ENCODE peak calls at places on chromosomes 11 and 22, in ten cellular contexts. One of them, this sample, is unnamed.

GRCh38 chr11:124872280-124872679 is 7.0 kb downstream of the ROBO3 start:
- DNase-seq in A549: no peak
- DNase-seq in ovary: no peak
- DNase-seq in GM12878: no peak
- DNase-seq in neural crest cell: no peak
- DNase-seq in HCT116: no peak
- DNase-seq in stomach: no peak
- DNase-seq in colonic mucosa: no peak
- DNase-seq in tibial nerve: no peak
- DNase-seq in fibroblast of the aortic adventitia: no peak
- DNase-seq in this sample: no peak

GRCh38 chr22:45336971-45337431 is 27.3 kb downstream of the FAM118A start:
- DNase-seq in HCT116: no peak
- DNase-seq in fibroblast of the aortic adventitia: peak
- DNase-seq in neural crest cell: no peak
- DNase-seq in tibial nerve: peak
- DNase-seq in stomach: peak
- DNase-seq in A549: no peak
- DNase-seq in GM12878: no peak
- DNase-seq in ovary: peak
- DNase-seq in colonic mucosa: peak
- DNase-seq in this sample: no peak

GRCh38 chr11:41177791-41178190 is 281.7 kb downstream of the LRRC4C start:
- DNase-seq in colonic mucosa: no peak
- DNase-seq in ovary: no peak
- DNase-seq in A549: no peak
- DNase-seq in GM12878: no peak
- DNase-seq in fibroblast of the aortic adventitia: no peak
- DNase-seq in stomach: no peak
- DNase-seq in HCT116: no peak
- DNase-seq in tibial nerve: no peak
- DNase-seq in neural crest cell: no peak
- DNase-seq in this sample: no peak

GRCh38 chr11:79440451-79441158 is at the start of gene TENM4:
- DNase-seq in fibroblast of the aortic adventitia: peak
- DNase-seq in A549: peak
- DNase-seq in tibial nerve: peak
- DNase-seq in neural crest cell: peak
- DNase-seq in stomach: peak
- DNase-seq in GM12878: no peak
- DNase-seq in ovary: peak
- DNase-seq in HCT116: no peak
- DNase-seq in colonic mucosa: peak
- DNase-seq in this sample: peak

GRCh38 chr11:127919206-127920000 is 668.0 kb downstream of the ETS1 start:
- DNase-seq in ovary: no peak
- DNase-seq in tibial nerve: no peak
- DNase-seq in HCT116: no peak
- DNase-seq in neural crest cell: no peak
- DNase-seq in A549: no peak
- DNase-seq in colonic mucosa: no peak
- DNase-seq in GM12878: no peak
- DNase-seq in fibroblast of the aortic adventitia: peak
- DNase-seq in stomach: no peak
- DNase-seq in this sample: no peak

GRCh38 chr22:37126882-37127281 is 17.4 kb upstream of the TMPRSS6 start:
- DNase-seq in A549: no peak
- DNase-seq in colonic mucosa: no peak
- DNase-seq in fibroblast of the aortic adventitia: no peak
- DNase-seq in tibial nerve: no peak
- DNase-seq in neural crest cell: no peak
- DNase-seq in ovary: no peak
- DNase-seq in GM12878: no peak
- DNase-seq in stomach: no peak
- DNase-seq in HCT116: no peak
- DNase-seq in this sample: no peak

GRCh38 chr22:20438066-20438677 is 547 bp upstream of the SCARF2 start:
- DNase-seq in ovary: peak
- DNase-seq in tibial nerve: no peak
- DNase-seq in stomach: no peak
- DNase-seq in fibroblast of the aortic adventitia: peak
- DNase-seq in neural crest cell: no peak
- DNase-seq in colonic mucosa: no peak
- DNase-seq in HCT116: no peak
- DNase-seq in GM12878: no peak
- DNase-seq in A549: no peak
- DNase-seq in this sample: peak

GRCh38 chr11:78195917-78196545 is 7.3 kb downstream of the USP35 start:
- DNase-seq in tibial nerve: no peak
- DNase-seq in A549: no peak
- DNase-seq in stomach: no peak
- DNase-seq in ovary: no peak
- DNase-seq in HCT116: no peak
- DNase-seq in neural crest cell: no peak
- DNase-seq in fibroblast of the aortic adventitia: no peak
- DNase-seq in GM12878: no peak
- DNase-seq in colonic mucosa: no peak
- DNase-seq in this sample: no peak

GRCh38 chr11:10674440-10674855 is 19.1 kb downstream of the IRAG1 start:
- DNase-seq in A549: no peak
- DNase-seq in colonic mucosa: no peak
- DNase-seq in HCT116: no peak
- DNase-seq in GM12878: no peak
- DNase-seq in ovary: no peak
- DNase-seq in neural crest cell: no peak
- DNase-seq in fibroblast of the aortic adventitia: peak
- DNase-seq in stomach: no peak
- DNase-seq in tibial nerve: peak
- DNase-seq in this sample: no peak

GRCh38 chr11:10670099-10670498 is 23.5 kb downstream of the IRAG1 start:
- DNase-seq in neural crest cell: no peak
- DNase-seq in HCT116: no peak
- DNase-seq in tibial nerve: no peak
- DNase-seq in colonic mucosa: no peak
- DNase-seq in stomach: no peak
- DNase-seq in ovary: no peak
- DNase-seq in fibroblast of the aortic adventitia: no peak
- DNase-seq in A549: no peak
- DNase-seq in GM12878: no peak
- DNase-seq in this sample: no peak

GRCh38 chr11:10669258-10670033 is 24.1 kb downstream of the IRAG1 start:
- DNase-seq in HCT116: no peak
- DNase-seq in tibial nerve: no peak
- DNase-seq in GM12878: no peak
- DNase-seq in A549: peak
- DNase-seq in neural crest cell: no peak
- DNase-seq in fibroblast of the aortic adventitia: peak
- DNase-seq in stomach: no peak
- DNase-seq in ovary: no peak
- DNase-seq in colonic mucosa: no peak
- DNase-seq in this sample: no peak

GRCh38 chr11:10674991-10675440 is 18.5 kb downstream of the IRAG1 start:
- DNase-seq in neural crest cell: no peak
- DNase-seq in ovary: no peak
- DNase-seq in fibroblast of the aortic adventitia: peak
- DNase-seq in A549: no peak
- DNase-seq in GM12878: no peak
- DNase-seq in HCT116: no peak
- DNase-seq in tibial nerve: peak
- DNase-seq in stomach: no peak
- DNase-seq in colonic mucosa: no peak
- DNase-seq in this sample: no peak

DNA sequence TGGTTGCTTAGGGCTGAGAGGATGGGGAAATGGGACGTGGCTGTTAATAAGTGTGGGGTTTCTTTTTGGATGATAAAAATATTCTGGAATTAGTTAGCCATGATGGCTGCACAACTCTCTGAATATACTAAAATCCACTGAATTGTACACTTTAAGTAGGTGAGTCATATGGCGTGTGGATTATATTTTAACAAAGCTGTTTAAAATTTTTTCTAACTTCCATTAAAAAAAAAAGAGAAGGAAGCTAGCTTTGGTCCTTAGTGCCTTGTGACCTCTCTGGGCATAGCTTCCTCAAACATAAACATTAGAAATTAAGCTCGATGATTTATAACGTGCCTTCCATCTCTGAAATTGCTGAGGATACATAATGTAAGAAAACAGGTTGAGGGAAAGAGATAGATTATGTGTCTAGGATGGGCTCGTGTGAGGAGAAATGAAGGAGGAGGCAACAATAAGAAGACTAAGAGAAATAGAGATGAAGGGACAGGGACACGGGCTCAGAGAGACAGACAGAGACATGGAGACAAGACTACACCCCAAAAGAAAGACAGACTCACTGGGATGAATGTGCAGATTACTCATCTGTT is 20.0 kb downstream of the IRAG1 start:
- DNase-seq in GM12878: no peak
- DNase-seq in fibroblast of the aortic adventitia: no peak
- DNase-seq in A549: no peak
- DNase-seq in tibial nerve: no peak
- DNase-seq in ovary: no peak
- DNase-seq in stomach: no peak
- DNase-seq in HCT116: no peak
- DNase-seq in neural crest cell: no peak
- DNase-seq in colonic mucosa: no peak
- DNase-seq in this sample: no peak
- TF ChIP-seq CTCF in GM12878: no peak
- TF ChIP-seq CTCF in fibroblast of the aortic adventitia: no peak
- TF ChIP-seq CTCF in A549: no peak
- TF ChIP-seq CTCF in tibial nerve: no peak
- TF ChIP-seq CTCF in ovary: no peak
- TF ChIP-seq CTCF in stomach: no peak
- TF ChIP-seq CTCF in HCT116: no peak
- TF ChIP-seq CTCF in neural crest cell: no peak
- TF ChIP-seq CTCF in colonic mucosa: no peak
- TF ChIP-seq CTCF in this sample: no peak

GRCh38 chr11:62055970-62056369 is 67.8 kb upstream of the INCENP start:
- DNase-seq in A549: no peak
- DNase-seq in stomach: no peak
- DNase-seq in colonic mucosa: no peak
- DNase-seq in neural crest cell: no peak
- DNase-seq in ovary: no peak
- DNase-seq in GM12878: no peak
- DNase-seq in tibial nerve: no peak
- DNase-seq in fibroblast of the aortic adventitia: no peak
- DNase-seq in HCT116: no peak
- DNase-seq in this sample: no peak

GRCh38 chr11:62054081-62054480 is 69.7 kb upstream of the INCENP start:
- DNase-seq in neural crest cell: no peak
- DNase-seq in tibial nerve: no peak
- DNase-seq in HCT116: no peak
- DNase-seq in stomach: no peak
- DNase-seq in A549: no peak
- DNase-seq in GM12878: no peak
- DNase-seq in fibroblast of the aortic adventitia: no peak
- DNase-seq in ovary: no peak
- DNase-seq in colonic mucosa: no peak
- DNase-seq in this sample: no peak

GRCh38 chr11:62050716-62051115 is 73.1 kb upstream of the INCENP start:
- DNase-seq in stomach: no peak
- DNase-seq in GM12878: no peak
- DNase-seq in HCT116: no peak
- DNase-seq in A549: no peak
- DNase-seq in ovary: no peak
- DNase-seq in fibroblast of the aortic adventitia: no peak
- DNase-seq in neural crest cell: no peak
- DNase-seq in tibial nerve: no peak
- DNase-seq in colonic mucosa: no peak
- DNase-seq in this sample: no peak

GRCh38 chr11:62057069-62057468 is 66.7 kb upstream of the INCENP start:
- DNase-seq in ovary: no peak
- DNase-seq in stomach: no peak
- DNase-seq in GM12878: no peak
- DNase-seq in colonic mucosa: no peak
- DNase-seq in HCT116: no peak
- DNase-seq in fibroblast of the aortic adventitia: no peak
- DNase-seq in neural crest cell: no peak
- DNase-seq in tibial nerve: no peak
- DNase-seq in A549: no peak
- DNase-seq in this sample: no peak

GRCh38 chr11:62054484-62055121 is 69.2 kb upstream of the INCENP start:
- DNase-seq in neural crest cell: no peak
- DNase-seq in tibial nerve: no peak
- DNase-seq in HCT116: peak
- DNase-seq in fibroblast of the aortic adventitia: peak
- DNase-seq in ovary: no peak
- DNase-seq in stomach: peak
- DNase-seq in colonic mucosa: peak
- DNase-seq in GM12878: no peak
- DNase-seq in A549: peak
- DNase-seq in this sample: no peak
- TF ChIP-seq CTCF in neural crest cell: no peak
- TF ChIP-seq CTCF in tibial nerve: no peak
- TF ChIP-seq CTCF in HCT116: peak
- TF ChIP-seq CTCF in fibroblast of the aortic adventitia: peak
- TF ChIP-seq CTCF in ovary: no peak
- TF ChIP-seq CTCF in stomach: no peak
- TF ChIP-seq CTCF in colonic mucosa: peak
- TF ChIP-seq CTCF in GM12878: peak
- TF ChIP-seq CTCF in A549: peak
- TF ChIP-seq CTCF in this sample: peak

GRCh38 chr11:17766590-17766989 is 32.0 kb downstream of the KCNC1 start:
- DNase-seq in fibroblast of the aortic adventitia: no peak
- DNase-seq in HCT116: peak
- DNase-seq in A549: peak
- DNase-seq in tibial nerve: no peak
- DNase-seq in GM12878: no peak
- DNase-seq in ovary: no peak
- DNase-seq in colonic mucosa: no peak
- DNase-seq in neural crest cell: no peak
- DNase-seq in stomach: no peak
- DNase-seq in this sample: no peak
- TF ChIP-seq CTCF in fibroblast of the aortic adventitia: no peak
- TF ChIP-seq CTCF in HCT116: peak
- TF ChIP-seq CTCF in A549: no peak
- TF ChIP-seq CTCF in tibial nerve: no peak
- TF ChIP-seq CTCF in GM12878: no peak
- TF ChIP-seq CTCF in ovary: no peak
- TF ChIP-seq CTCF in colonic mucosa: no peak
- TF ChIP-seq CTCF in neural crest cell: no peak
- TF ChIP-seq CTCF in stomach: no peak
- TF ChIP-seq CTCF in this sample: no peak

DNA sequence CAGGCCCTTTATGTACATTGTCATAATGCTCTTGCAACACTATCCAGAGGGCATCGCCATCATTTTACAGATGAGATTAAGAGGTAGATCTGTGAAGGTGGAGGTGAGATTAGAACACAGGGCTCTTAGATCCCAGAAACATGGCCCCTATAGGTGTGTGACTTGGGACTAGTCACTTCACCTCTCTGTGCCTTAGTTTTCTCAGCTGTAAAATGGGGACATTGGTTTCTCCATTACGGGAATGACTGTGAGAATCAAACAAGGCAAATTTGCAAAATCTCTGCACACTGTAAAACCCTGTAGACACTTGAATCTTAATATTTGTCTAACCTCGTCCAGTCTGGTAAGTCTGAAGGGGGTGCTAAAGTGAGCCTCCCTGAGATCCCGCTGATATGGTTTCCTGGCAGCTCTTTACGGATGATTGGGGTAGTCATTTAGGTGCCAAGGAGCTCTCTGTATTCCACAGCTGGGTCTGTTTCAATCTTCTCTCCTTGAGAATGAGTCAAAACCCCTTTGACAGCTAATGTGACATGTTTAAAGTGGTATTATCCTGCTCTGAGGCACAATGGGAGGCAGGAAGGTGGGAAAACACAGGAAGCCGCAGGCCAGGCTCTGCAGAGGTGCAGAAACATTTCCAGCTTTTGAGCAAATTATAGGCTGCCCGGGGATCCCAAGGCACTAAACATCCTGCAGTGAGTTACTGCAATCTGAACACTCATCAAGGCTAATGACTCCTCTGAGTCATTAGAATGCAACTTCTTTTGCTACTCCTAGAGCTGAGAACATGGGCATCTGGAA is 140.8 kb downstream of the CCDC81 start:
- DNase-seq in GM12878: no peak
- DNase-seq in HCT116: no peak
- DNase-seq in fibroblast of the aortic adventitia: peak
- DNase-seq in neural crest cell: no peak
- DNase-seq in tibial nerve: no peak
- DNase-seq in stomach: no peak
- DNase-seq in colonic mucosa: no peak
- DNase-seq in A549: no peak
- DNase-seq in ovary: no peak
- DNase-seq in this sample: no peak
- TF ChIP-seq CTCF in GM12878: no peak
- TF ChIP-seq CTCF in HCT116: no peak
- TF ChIP-seq CTCF in fibroblast of the aortic adventitia: no peak
- TF ChIP-seq CTCF in neural crest cell: no peak
- TF ChIP-seq CTCF in tibial nerve: no peak
- TF ChIP-seq CTCF in stomach: no peak
- TF ChIP-seq CTCF in colonic mucosa: no peak
- TF ChIP-seq CTCF in A549: no peak
- TF ChIP-seq CTCF in ovary: no peak
- TF ChIP-seq CTCF in this sample: no peak

This sample was measured in D721Med.